ENCODE peak calls at places on chromosome 1, in four cellular contexts. N is A549, X is WTC11, D is K562. U is an unnamed sample.

GRCh38 chr1:1226566-1227362 is 5.0 kb downstream of the SDF4 start:
- DNase-seq in N (no peak), X (no peak), D (no peak), U (no peak)

GRCh38 chr1:188058801-188059200 is 1230.1 kb downstream of the PLA2G4A start:
- DNase-seq in N (no peak), X (no peak), D (no peak), U (no peak)

GRCh38 chr1:85611856-85612255 is 31.3 kb downstream of the CCN1 start:
- DNase-seq in N (peak), X (no peak), D (no peak), U (peak)

GRCh38 chr1:78081980-78082860 is 36.5 kb downstream of the GIPC2 start:
- DNase-seq in N (no peak), X (no peak), D (no peak), U (no peak)

GRCh38 chr1:224183591-224184312 is 712 bp downstream of the DEGS1 start:
- DNase-seq in N (peak), X (peak), D (peak), U (peak)

GRCh38 chr1:173869108-173869359 is 854 bp downstream of the ZBTB37 start:
- DNase-seq in N (no peak), X (no peak), D (no peak), U (no peak)

GRCh38 chr1:91683598-91683951 is 182.9 kb downstream of the CDC7 start:
- DNase-seq in N (no peak), X (peak), D (no peak), U (no peak)

GRCh38 chr1:226903819-226904710 is 33.6 kb downstream of the PSEN2 start:
- DNase-seq in N (no peak), X (no peak), D (no peak), U (no peak)

GRCh38 chr1:47934243-47934805 is 62.9 kb downstream of the TRABD2B start:
- DNase-seq in N (no peak), X (no peak), D (no peak), U (no peak)

GRCh38 chr1:91129458-91129857 is 107.6 kb upstream of the ZNF644 start:
- DNase-seq in N (no peak), X (no peak), D (no peak), U (no peak)

GRCh38 chr1:15173863-15174614 is 20.5 kb downstream of the TMEM51 start:
- DNase-seq in N (no peak), X (no peak), D (no peak), U (peak)

GRCh38 chr1:26529655-26530539 is at the start of gene RPS6KA1:
- DNase-seq in N (peak), X (peak), D (peak), U (peak)

GRCh38 chr1:50610563-50610962 is 187.3 kb upstream of the DMRTA2 start:
- DNase-seq in N (no peak), X (no peak), D (no peak), U (no peak)

GRCh38 chr1:212655668-212656440 is 43.8 kb downstream of the BATF3 start:
- DNase-seq in N (no peak), X (no peak), D (no peak), U (no peak)

GRCh38 chr1:183276386-183276785 is 90.3 kb downstream of the LAMC2 start:
- DNase-seq in N (no peak), X (no peak), D (no peak), U (no peak)

GRCh38 chr1:63701187-63701586 is 72.6 kb upstream of the ROR1 start:
- DNase-seq in N (peak), X (no peak), D (no peak), U (no peak)

GRCh38 chr1:167057297-167057688 is 32.9 kb downstream of the GPA33 start:
- DNase-seq in N (peak), X (peak), D (peak), U (peak)

GRCh38 chr1:23798662-23799142 is 1.9 kb downstream of the GALE start:
- DNase-seq in N (no peak), X (peak), D (peak), U (no peak)

DNA sequence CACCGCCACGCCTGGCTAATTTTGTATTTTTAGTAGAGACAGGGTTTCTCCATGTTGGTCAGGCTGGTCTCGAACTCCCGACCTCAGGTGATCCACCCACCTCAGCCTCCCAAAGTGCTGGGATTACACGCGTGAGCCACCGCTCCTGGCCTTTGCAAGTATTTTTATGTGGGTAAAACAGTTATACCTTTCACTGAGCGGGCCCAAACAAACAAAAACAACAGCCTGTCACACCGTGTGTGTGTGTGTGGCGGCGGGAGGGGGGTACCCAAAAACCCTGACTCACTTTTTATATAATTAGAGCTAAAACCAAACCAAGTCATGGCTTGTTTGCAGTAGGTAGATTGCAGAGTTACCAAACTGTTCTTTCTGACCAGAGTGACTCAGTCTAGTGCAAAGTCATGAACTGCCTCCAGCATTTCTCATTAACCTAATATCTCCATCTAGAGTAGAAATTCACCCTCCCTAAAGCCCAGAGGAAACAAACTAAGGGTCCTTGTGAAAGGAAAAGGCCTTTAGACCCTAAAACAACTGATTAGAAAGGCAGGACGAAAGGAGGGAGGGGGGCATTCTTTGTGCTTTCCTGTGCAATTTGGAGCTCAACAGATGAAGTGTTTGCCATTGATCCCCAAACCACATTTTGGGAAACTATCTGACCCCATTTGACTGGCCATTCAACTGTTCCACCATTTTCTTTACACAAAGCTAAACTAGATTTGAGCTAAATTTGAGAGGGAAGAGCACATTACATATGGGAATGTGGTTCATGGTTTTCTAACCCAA is 181.0 kb downstream of the DHRS3 start:
- DNase-seq in N (no peak), X (no peak), D (peak), U (peak)
- TF ChIP-seq HMGXB4 in N (no peak), X (no peak), D (no peak), U (no peak)

DNA sequence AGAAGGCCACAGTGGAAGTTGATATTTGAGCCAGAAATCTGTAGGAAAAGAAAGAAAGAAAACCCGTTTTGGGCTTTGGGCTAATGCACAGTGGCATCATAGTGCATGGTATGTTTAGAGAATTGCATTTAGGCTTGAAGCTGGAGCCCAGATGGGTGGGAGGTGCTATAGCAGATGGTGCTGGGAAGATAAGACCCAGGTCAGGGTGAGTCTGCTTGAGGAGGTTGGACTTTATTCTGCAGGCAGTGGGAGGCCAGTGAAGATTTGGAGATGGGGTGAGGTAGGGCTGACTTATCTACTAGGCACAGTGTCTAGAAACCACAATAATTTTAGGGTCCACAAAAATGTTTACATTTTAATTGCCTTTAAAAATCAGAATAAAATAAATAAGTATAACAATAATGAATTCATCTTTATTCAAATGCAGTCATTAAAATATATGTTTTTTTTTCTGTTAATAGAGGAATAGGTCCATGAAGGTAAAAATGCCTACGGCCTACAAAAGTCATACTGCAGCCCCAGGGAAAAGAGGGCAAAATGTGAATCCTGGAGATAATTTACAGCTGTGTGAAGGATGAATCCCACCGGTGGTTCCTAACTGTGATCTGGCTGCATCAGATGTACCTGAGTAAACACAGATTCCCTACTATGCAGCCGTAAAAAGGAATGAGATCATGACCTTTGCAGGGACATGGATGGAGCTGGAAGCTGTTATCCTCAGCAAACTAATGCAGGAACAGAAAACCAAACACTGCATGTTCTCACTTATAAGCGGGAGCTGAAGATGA is 8.7 kb downstream of the DNAJC6 start:
- DNase-seq in N (no peak), X (no peak), D (peak), U (no peak)
- TF ChIP-seq HMGXB4 in N (no peak), X (no peak), D (no peak), U (no peak)

GRCh38 chr1:214623430-214623829 is 20.4 kb downstream of the CENPF start:
- DNase-seq in N (no peak), X (no peak), D (no peak), U (no peak)
- TF ChIP-seq HMGXB4 in N (no peak), X (no peak), D (no peak), U (no peak)

DNA sequence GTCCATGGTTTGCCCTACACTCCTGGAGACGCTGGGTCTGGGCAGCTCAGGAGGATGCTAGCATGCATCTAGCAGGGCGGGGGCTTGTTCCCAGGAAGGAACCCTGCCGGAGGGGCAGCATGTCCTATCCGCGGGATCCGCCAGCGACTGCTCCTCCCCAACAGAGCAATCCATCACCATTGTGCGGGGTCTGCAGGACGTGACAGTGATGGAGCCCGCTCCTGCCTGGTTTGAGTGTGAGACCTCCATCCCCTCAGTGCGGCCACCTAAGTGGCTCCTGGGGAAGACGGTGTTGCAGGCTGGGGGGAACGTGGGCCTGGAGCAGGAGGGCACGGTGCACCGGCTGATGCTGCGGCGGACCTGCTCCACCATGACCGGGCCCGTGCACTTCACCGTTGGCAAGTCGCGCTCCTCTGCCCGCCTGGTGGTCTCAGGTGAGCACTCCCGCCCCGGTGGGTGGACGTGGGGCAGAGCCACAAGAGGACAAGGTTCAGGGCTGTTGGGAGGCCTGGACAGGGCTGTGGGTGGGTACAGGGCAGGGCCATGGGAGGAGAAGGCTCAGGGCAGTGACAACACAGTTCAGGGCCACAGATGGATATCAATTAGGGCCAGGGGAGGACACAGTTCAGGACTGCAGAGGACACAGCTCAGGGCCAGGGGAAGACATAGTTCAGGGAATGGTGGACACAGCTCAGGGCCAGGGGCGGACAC is 71.3 kb downstream of the OBSCN start:
- DNase-seq in N (no peak), X (no peak), D (no peak), U (no peak)
- TF ChIP-seq HMGXB4 in N (no peak), X (no peak), D (no peak), U (no peak)

DNA sequence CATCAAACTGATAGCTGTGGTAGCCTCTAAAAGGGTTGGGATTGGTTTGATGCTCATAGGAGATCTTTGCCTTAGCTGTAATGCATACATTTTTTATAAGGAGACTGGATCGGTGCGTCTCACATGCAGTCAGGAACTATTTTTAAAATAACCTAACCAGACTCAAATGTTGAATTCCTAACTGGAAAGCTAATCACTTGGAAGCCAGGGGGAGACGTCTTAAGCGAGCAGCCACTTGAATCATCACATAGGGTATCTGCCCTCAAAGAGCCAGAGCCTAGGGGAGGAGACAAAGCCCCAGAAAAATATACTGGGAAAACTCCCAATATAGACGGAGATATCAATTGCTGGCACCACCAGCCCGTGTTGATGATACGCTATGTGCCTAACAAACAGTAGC is 61.7 kb upstream of the PUM1 start:
- DNase-seq in N (no peak), X (no peak), D (no peak), U (no peak)
- TF ChIP-seq HMGXB4 in N (no peak), X (no peak), D (no peak), U (no peak)

U was measured in HepG2.